ENCODE peak calls at places on chromosomes 7 and 10, in ten cellular contexts. One of them, this sample, is unnamed.

GRCh38 chr10:7043051-7043653 is 367.7 kb downstream of the SFMBT2 start:
- DNase-seq in AG09309: no peak
- DNase-seq in GM20000: no peak
- DNase-seq in PC-9: no peak
- DNase-seq in Caco-2: no peak
- DNase-seq in RWPE1: no peak
- DNase-seq in heart left ventricle: no peak
- DNase-seq in IMR-90: no peak
- DNase-seq in CD4-positive, alpha-beta T cell: no peak
- DNase-seq in upper lobe of right lung: no peak
- DNase-seq in this sample: no peak

GRCh38 chr7:130223646-130224045 is 16.0 kb downstream of the SSMEM1 start:
- DNase-seq in AG09309: no peak
- DNase-seq in GM20000: no peak
- DNase-seq in PC-9: no peak
- DNase-seq in Caco-2: no peak
- DNase-seq in RWPE1: no peak
- DNase-seq in heart left ventricle: no peak
- DNase-seq in IMR-90: no peak
- DNase-seq in CD4-positive, alpha-beta T cell: no peak
- DNase-seq in upper lobe of right lung: no peak
- DNase-seq in this sample: no peak

GRCh38 chr7:931871-932650 is 22.4 kb downstream of the ADAP1 start:
- DNase-seq in AG09309: no peak
- DNase-seq in GM20000: no peak
- DNase-seq in PC-9: no peak
- DNase-seq in Caco-2: no peak
- DNase-seq in RWPE1: no peak
- DNase-seq in heart left ventricle: peak
- DNase-seq in IMR-90: no peak
- DNase-seq in CD4-positive, alpha-beta T cell: no peak
- DNase-seq in upper lobe of right lung: peak
- DNase-seq in this sample: no peak

GRCh38 chr7:136405931-136406777 is 429.0 kb upstream of the MTPN start:
- DNase-seq in AG09309: peak
- DNase-seq in GM20000: peak
- DNase-seq in PC-9: peak
- DNase-seq in Caco-2: peak
- DNase-seq in RWPE1: peak
- DNase-seq in heart left ventricle: peak
- DNase-seq in IMR-90: peak
- DNase-seq in CD4-positive, alpha-beta T cell: no peak
- DNase-seq in upper lobe of right lung: no peak
- DNase-seq in this sample: peak

GRCh38 chr7:94393251-94393758 is 1.4 kb upstream of the COL1A2 start:
- DNase-seq in AG09309: no peak
- DNase-seq in GM20000: no peak
- DNase-seq in PC-9: no peak
- DNase-seq in Caco-2: peak
- DNase-seq in RWPE1: no peak
- DNase-seq in heart left ventricle: peak
- DNase-seq in IMR-90: peak
- DNase-seq in CD4-positive, alpha-beta T cell: no peak
- DNase-seq in upper lobe of right lung: no peak
- DNase-seq in this sample: no peak

GRCh38 chr10:29397221-29397620 is 108.4 kb downstream of the LYZL1 start:
- DNase-seq in AG09309: no peak
- DNase-seq in GM20000: no peak
- DNase-seq in PC-9: no peak
- DNase-seq in Caco-2: no peak
- DNase-seq in RWPE1: no peak
- DNase-seq in heart left ventricle: no peak
- DNase-seq in IMR-90: no peak
- DNase-seq in CD4-positive, alpha-beta T cell: no peak
- DNase-seq in upper lobe of right lung: no peak
- DNase-seq in this sample: no peak

GRCh38 chr10:126670056-126670743 is at the start of gene C10orf90:
- DNase-seq in AG09309: no peak
- DNase-seq in GM20000: no peak
- DNase-seq in PC-9: no peak
- DNase-seq in Caco-2: no peak
- DNase-seq in RWPE1: no peak
- DNase-seq in heart left ventricle: no peak
- DNase-seq in IMR-90: no peak
- DNase-seq in CD4-positive, alpha-beta T cell: no peak
- DNase-seq in upper lobe of right lung: no peak
- DNase-seq in this sample: no peak

GRCh38 chr7:158187055-158187770 is 400.4 kb downstream of the PTPRN2 start:
- DNase-seq in AG09309: no peak
- DNase-seq in GM20000: no peak
- DNase-seq in PC-9: no peak
- DNase-seq in Caco-2: no peak
- DNase-seq in RWPE1: no peak
- DNase-seq in heart left ventricle: no peak
- DNase-seq in IMR-90: no peak
- DNase-seq in CD4-positive, alpha-beta T cell: no peak
- DNase-seq in upper lobe of right lung: no peak
- DNase-seq in this sample: no peak

GRCh38 chr7:69932034-69932628 is 333.9 kb downstream of the AUTS2 start:
- DNase-seq in AG09309: peak
- DNase-seq in GM20000: no peak
- DNase-seq in PC-9: no peak
- DNase-seq in Caco-2: no peak
- DNase-seq in RWPE1: peak
- DNase-seq in heart left ventricle: no peak
- DNase-seq in IMR-90: peak
- DNase-seq in CD4-positive, alpha-beta T cell: no peak
- DNase-seq in upper lobe of right lung: no peak
- DNase-seq in this sample: no peak

GRCh38 chr10:122263971-122264370 is 7.1 kb upstream of the BTBD16 start:
- DNase-seq in AG09309: peak
- DNase-seq in GM20000: no peak
- DNase-seq in PC-9: peak
- DNase-seq in Caco-2: no peak
- DNase-seq in RWPE1: peak
- DNase-seq in heart left ventricle: no peak
- DNase-seq in IMR-90: peak
- DNase-seq in CD4-positive, alpha-beta T cell: no peak
- DNase-seq in upper lobe of right lung: no peak
- DNase-seq in this sample: peak

GRCh38 chr10:33212061-33212748 is 122.3 kb downstream of the NRP1 start:
- DNase-seq in AG09309: no peak
- DNase-seq in GM20000: no peak
- DNase-seq in PC-9: no peak
- DNase-seq in Caco-2: no peak
- DNase-seq in RWPE1: no peak
- DNase-seq in heart left ventricle: no peak
- DNase-seq in IMR-90: peak
- DNase-seq in CD4-positive, alpha-beta T cell: no peak
- DNase-seq in upper lobe of right lung: no peak
- DNase-seq in this sample: no peak

GRCh38 chr10:87861566-87861952 is 1.8 kb downstream of the KLLN start:
- DNase-seq in AG09309: no peak
- DNase-seq in GM20000: peak
- DNase-seq in PC-9: peak
- DNase-seq in Caco-2: peak
- DNase-seq in RWPE1: peak
- DNase-seq in heart left ventricle: peak
- DNase-seq in IMR-90: peak
- DNase-seq in CD4-positive, alpha-beta T cell: peak
- DNase-seq in upper lobe of right lung: peak
- DNase-seq in this sample: peak
- TF ChIP-seq CTCF in AG09309: peak
- TF ChIP-seq CTCF in GM20000: peak
- TF ChIP-seq CTCF in PC-9: no peak
- TF ChIP-seq CTCF in Caco-2: no peak
- TF ChIP-seq CTCF in RWPE1: peak
- TF ChIP-seq CTCF in heart left ventricle: no peak
- TF ChIP-seq CTCF in IMR-90: peak
- TF ChIP-seq CTCF in CD4-positive, alpha-beta T cell: no peak
- TF ChIP-seq CTCF in upper lobe of right lung: peak
- TF ChIP-seq CTCF in this sample: no peak

DNA sequence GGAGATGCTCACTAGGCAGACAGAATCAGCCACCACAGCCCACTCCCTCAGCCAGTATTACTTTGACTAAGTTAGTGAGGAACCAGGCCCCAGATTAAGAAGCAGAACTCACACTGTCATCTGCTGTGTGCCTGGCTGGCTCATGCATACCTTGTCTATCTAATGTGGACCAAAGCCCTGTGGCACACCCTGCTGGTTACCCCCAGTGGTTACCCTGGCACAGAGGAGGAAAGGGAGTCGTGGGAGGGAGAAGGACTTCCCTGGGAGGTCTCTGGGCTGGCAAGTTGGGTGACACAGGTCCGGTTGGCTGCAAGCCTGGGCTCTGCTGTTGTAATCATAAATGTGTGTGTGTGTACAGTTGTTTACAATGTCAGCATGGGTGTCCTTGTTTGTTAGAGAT is 7.5 kb upstream of the SH2D4B start:
- DNase-seq in AG09309: no peak
- DNase-seq in GM20000: no peak
- DNase-seq in PC-9: peak
- DNase-seq in Caco-2: no peak
- DNase-seq in RWPE1: peak
- DNase-seq in heart left ventricle: peak
- DNase-seq in IMR-90: peak
- DNase-seq in CD4-positive, alpha-beta T cell: no peak
- DNase-seq in upper lobe of right lung: no peak
- DNase-seq in this sample: no peak
- TF ChIP-seq CTCF in AG09309: peak
- TF ChIP-seq CTCF in GM20000: no peak
- TF ChIP-seq CTCF in PC-9: peak
- TF ChIP-seq CTCF in Caco-2: no peak
- TF ChIP-seq CTCF in RWPE1: no peak
- TF ChIP-seq CTCF in heart left ventricle: peak
- TF ChIP-seq CTCF in IMR-90: peak
- TF ChIP-seq CTCF in CD4-positive, alpha-beta T cell: peak
- TF ChIP-seq CTCF in upper lobe of right lung: no peak
- TF ChIP-seq CTCF in this sample: no peak

DNA sequence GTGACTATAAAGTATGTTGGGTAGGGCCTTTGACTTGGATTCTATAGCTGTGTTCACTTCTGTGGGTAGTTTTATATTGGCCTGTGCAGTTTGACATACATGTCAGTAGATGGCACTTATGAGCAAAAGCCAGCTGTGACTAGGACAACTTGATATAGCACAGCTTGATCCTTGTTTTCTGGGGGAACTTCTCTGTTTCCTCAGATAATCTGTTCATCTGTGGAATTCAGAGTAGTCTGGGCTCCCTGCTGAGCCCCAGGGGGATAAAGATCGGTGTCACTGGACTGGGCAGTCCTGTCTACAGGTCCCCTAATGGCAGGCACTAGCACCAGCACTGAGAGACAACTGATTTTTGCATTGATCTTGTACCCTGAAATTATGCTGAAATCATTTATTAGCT is 25.4 kb downstream of the CYP2C9 start:
- DNase-seq in AG09309: no peak
- DNase-seq in GM20000: peak
- DNase-seq in PC-9: peak
- DNase-seq in Caco-2: peak
- DNase-seq in RWPE1: peak
- DNase-seq in heart left ventricle: no peak
- DNase-seq in IMR-90: peak
- DNase-seq in CD4-positive, alpha-beta T cell: no peak
- DNase-seq in upper lobe of right lung: no peak
- DNase-seq in this sample: peak
- TF ChIP-seq CTCF in AG09309: peak
- TF ChIP-seq CTCF in GM20000: peak
- TF ChIP-seq CTCF in PC-9: peak
- TF ChIP-seq CTCF in Caco-2: peak
- TF ChIP-seq CTCF in RWPE1: peak
- TF ChIP-seq CTCF in heart left ventricle: peak
- TF ChIP-seq CTCF in IMR-90: peak
- TF ChIP-seq CTCF in CD4-positive, alpha-beta T cell: no peak
- TF ChIP-seq CTCF in upper lobe of right lung: peak
- TF ChIP-seq CTCF in this sample: peak

DNA sequence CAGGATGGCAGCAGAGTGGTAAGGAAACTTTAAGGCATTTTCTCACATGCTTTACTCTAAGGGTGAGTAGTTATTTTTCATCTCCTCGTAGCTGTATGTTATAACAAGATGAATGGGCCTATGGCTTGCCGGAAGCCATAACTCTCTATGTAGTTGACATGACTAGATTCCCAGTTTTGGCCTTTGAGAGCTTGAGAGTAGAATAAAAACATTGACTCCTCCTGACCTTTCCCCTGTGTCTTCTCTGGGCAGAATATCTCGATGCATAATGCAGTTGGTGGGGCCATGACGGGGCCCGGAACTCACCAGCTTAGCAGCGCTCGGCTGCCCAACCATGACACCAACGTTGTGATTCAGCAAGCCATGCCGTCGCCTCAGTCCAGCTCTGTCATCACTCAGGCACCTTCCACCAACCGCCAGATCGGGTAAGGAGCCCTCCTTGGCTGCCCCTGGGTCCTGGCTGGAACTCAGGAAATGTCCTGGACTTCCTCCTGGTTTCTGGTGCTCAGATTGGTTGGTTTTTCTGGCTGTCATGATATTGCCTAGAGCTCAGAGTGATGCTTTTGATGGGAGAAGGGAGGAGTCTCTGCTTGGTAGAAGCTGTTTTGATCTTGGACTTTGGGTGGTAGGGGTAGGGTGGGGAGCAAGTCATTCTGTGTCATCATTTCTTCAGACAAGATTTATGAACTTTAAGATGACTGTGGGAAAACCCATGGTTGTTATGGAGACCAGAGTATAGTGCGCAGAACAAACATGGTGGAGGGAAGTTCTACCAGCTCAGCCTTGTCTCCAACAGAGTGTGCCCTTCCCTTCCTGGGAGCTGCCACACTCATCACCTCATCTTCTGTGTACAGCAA is 158.0 kb downstream of the CREB5 start:
- DNase-seq in AG09309: no peak
- DNase-seq in GM20000: peak
- DNase-seq in PC-9: no peak
- DNase-seq in Caco-2: no peak
- DNase-seq in RWPE1: no peak
- DNase-seq in heart left ventricle: no peak
- DNase-seq in IMR-90: no peak
- DNase-seq in CD4-positive, alpha-beta T cell: no peak
- DNase-seq in upper lobe of right lung: no peak
- DNase-seq in this sample: no peak
- TF ChIP-seq CTCF in AG09309: no peak
- TF ChIP-seq CTCF in GM20000: no peak
- TF ChIP-seq CTCF in PC-9: no peak
- TF ChIP-seq CTCF in Caco-2: no peak
- TF ChIP-seq CTCF in RWPE1: no peak
- TF ChIP-seq CTCF in heart left ventricle: no peak
- TF ChIP-seq CTCF in IMR-90: no peak
- TF ChIP-seq CTCF in CD4-positive, alpha-beta T cell: no peak
- TF ChIP-seq CTCF in upper lobe of right lung: no peak
- TF ChIP-seq CTCF in this sample: no peak

DNA sequence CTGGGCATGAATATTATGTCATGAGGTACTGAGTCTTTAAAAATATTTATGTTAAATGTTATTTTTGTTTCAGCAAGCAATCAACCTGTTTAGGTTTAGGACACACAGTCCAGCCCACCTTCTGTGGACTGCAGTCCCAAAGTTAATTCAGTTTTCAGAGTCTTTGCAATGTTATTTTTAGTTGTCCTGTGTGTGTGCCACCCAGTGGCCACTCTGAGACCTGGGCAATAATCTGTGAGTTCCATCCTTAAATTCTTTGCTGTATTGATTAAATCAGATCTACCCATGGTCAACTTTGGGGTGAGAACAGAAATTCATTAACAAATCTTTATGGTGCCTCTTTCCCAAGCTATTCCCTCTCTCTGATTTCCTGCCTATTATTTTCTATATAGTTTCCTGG is 415.1 kb downstream of the CCSER2 start:
- DNase-seq in AG09309: no peak
- DNase-seq in GM20000: no peak
- DNase-seq in PC-9: no peak
- DNase-seq in Caco-2: no peak
- DNase-seq in RWPE1: no peak
- DNase-seq in heart left ventricle: no peak
- DNase-seq in IMR-90: no peak
- DNase-seq in CD4-positive, alpha-beta T cell: no peak
- DNase-seq in upper lobe of right lung: no peak
- DNase-seq in this sample: peak
- TF ChIP-seq CTCF in AG09309: peak
- TF ChIP-seq CTCF in GM20000: no peak
- TF ChIP-seq CTCF in PC-9: peak
- TF ChIP-seq CTCF in Caco-2: peak
- TF ChIP-seq CTCF in RWPE1: peak
- TF ChIP-seq CTCF in heart left ventricle: peak
- TF ChIP-seq CTCF in IMR-90: peak
- TF ChIP-seq CTCF in CD4-positive, alpha-beta T cell: no peak
- TF ChIP-seq CTCF in upper lobe of right lung: peak
- TF ChIP-seq CTCF in this sample: peak

This sample was measured in PC-3.